ENCODE peak calls at places on chromosomes 4 and X, in nine cellular contexts. B is nephron progenitor cell, H is GM13976, V is pancreas, M is epithelial cell of esophagus, X is transverse colon, D is neural crest cell, J is AG08396, P is endothelial cell. G is an unnamed sample.

GRCh38 chr4:33104190-33104773 is 2384.1 kb downstream of the PCDH7 start:
- DNase-seq in V (no peak), P (no peak), M (peak), J (no peak), D (no peak), H (peak), B (no peak), X (no peak), G (no peak)

GRCh38 chr4:40718571-40718970 is 31.2 kb upstream of the NSUN7 start:
- DNase-seq in B (no peak), J (no peak), M (no peak), H (no peak), P (no peak), D (no peak), V (peak), X (peak), G (no peak)

GRCh38 chr4:155745984-155746383 is 12.8 kb upstream of the GUCY1B1 start:
- DNase-seq in X (no peak), V (no peak), B (no peak), M (peak), J (peak), P (no peak), H (no peak), D (no peak), G (no peak)

GRCh38 chr4:110096406-110096805 is 102.0 kb downstream of the ELOVL6 start:
- DNase-seq in D (no peak), X (no peak), M (no peak), P (no peak), V (no peak), J (no peak), B (no peak), H (no peak), G (no peak)

GRCh38 chr4:15410750-15411149 is 17.1 kb upstream of the C1QTNF7 start:
- DNase-seq in B (no peak), P (no peak), X (no peak), D (no peak), J (no peak), V (no peak), H (no peak), M (no peak), G (no peak)

GRCh38 chrX:12894074-12894691 is 12.2 kb upstream of the TLR8 start:
- DNase-seq in M (peak), B (peak), H (peak), J (peak), P (peak), V (no peak), X (peak), D (peak), G (no peak)

GRCh38 chr4:20428410-20429160 is 176.9 kb downstream of the SLIT2 start:
- DNase-seq in D (no peak), V (no peak), X (no peak), J (peak), P (no peak), H (no peak), B (no peak), M (no peak), G (no peak)

GRCh38 chrX:6782831-6783230 is 247.9 kb upstream of the VCX3A start:
- DNase-seq in M (no peak), V (no peak), D (no peak), J (no peak), P (no peak), B (no peak), X (no peak), H (no peak), G (no peak)

GRCh38 chrX:132041016-132041415 is 17.9 kb downstream of the STK26 start:
- DNase-seq in J (no peak), P (no peak), M (peak), V (no peak), X (no peak), H (no peak), B (no peak), D (no peak), G (no peak)

GRCh38 chr4:188971125-188971524 is 831.9 kb downstream of the TRIML1 start:
- DNase-seq in D (no peak), V (no peak), P (no peak), H (no peak), J (no peak), B (no peak), M (peak), X (no peak), G (no peak)

GRCh38 chrX:30635630-30636029 is 17.6 kb upstream of the GK start:
- DNase-seq in H (peak), D (no peak), B (no peak), M (no peak), X (no peak), V (no peak), J (peak), P (no peak), G (no peak)

GRCh38 chr4:139835006-139835405 is 169.4 kb downstream of the MGST2 start:
- DNase-seq in D (no peak), B (no peak), P (no peak), H (no peak), M (no peak), V (no peak), J (no peak), X (no peak), G (no peak)

GRCh38 chrX:1307626-1308340 is 28.8 kb upstream of the IL3RA start:
- DNase-seq in V (no peak), B (no peak), J (no peak), H (no peak), M (no peak), D (no peak), X (no peak), P (no peak), G (no peak)

GRCh38 chr4:187103351-187103750 is 379.7 kb upstream of the FAT1 start:
- DNase-seq in V (no peak), M (no peak), P (no peak), H (no peak), D (no peak), X (no peak), B (no peak), J (no peak), G (no peak)

GRCh38 chrX:22534643-22535042 is 261.9 kb downstream of the CBLL2 start:
- DNase-seq in B (no peak), J (peak), H (no peak), X (peak), P (no peak), D (no peak), M (peak), V (no peak), G (no peak)

GRCh38 chr4:39544580-39545315 is 17.5 kb upstream of the UGDH start:
- DNase-seq in P (no peak), B (no peak), H (no peak), V (no peak), M (no peak), X (no peak), D (no peak), J (no peak), G (no peak)

GRCh38 chr4:15077969-15078368 is 75.7 kb downstream of the CPEB2 start:
- DNase-seq in X (no peak), V (no peak), P (no peak), H (no peak), B (no peak), J (no peak), D (no peak), M (peak), G (no peak)

GRCh38 chrX:73577368-73577767 is 14.4 kb downstream of the CHIC1 start:
- DNase-seq in V (no peak), H (no peak), X (no peak), M (peak), P (no peak), B (peak), J (peak), D (no peak), G (no peak)

GRCh38 chrX:16589211-16589610 is 60.7 kb upstream of the S100G start:
- DNase-seq in V (no peak), X (no peak), J (peak), D (no peak), B (no peak), H (no peak), M (peak), P (no peak), G (no peak)

GRCh38 chrX:64580035-64580434 is 184.8 kb upstream of the MTMR8 start:
- DNase-seq in J (no peak), V (no peak), M (no peak), X (no peak), P (no peak), B (peak), D (no peak), H (no peak), G (no peak)

GRCh38 chr4:26412381-26413372 is 77.6 kb downstream of the CCKAR start:
- DNase-seq in J (no peak), V (peak), D (no peak), X (peak), M (no peak), P (no peak), B (no peak), H (no peak), G (no peak)

GRCh38 chr4:47217291-47217690 is 185.9 kb downstream of the GABRB1 start:
- DNase-seq in X (no peak), D (no peak), V (no peak), M (peak), B (no peak), J (no peak), H (no peak), P (no peak), G (no peak)

GRCh38 chr4:2095236-2096072 is 36.3 kb downstream of the NAT8L start:
- DNase-seq in M (no peak), V (no peak), J (no peak), H (no peak), B (no peak), D (no peak), X (no peak), P (no peak), G (no peak)

GRCh38 chr4:116070283-116070682 is 956.9 kb upstream of the NDST4 start:
- DNase-seq in M (peak), V (no peak), P (no peak), B (no peak), X (no peak), H (no peak), J (no peak), D (no peak), G (no peak)

GRCh38 chr4:122633211-122633610 is 12.3 kb upstream of the IL21 start:
- DNase-seq in P (no peak), X (no peak), M (no peak), V (no peak), B (no peak), D (no peak), H (no peak), J (no peak), G (no peak)

GRCh38 chrX:155645180-155645579 is 32.4 kb upstream of the TMLHE start:
- DNase-seq in H (no peak), P (no peak), D (no peak), X (no peak), B (no peak), V (no peak), M (no peak), J (no peak), G (no peak)

GRCh38 chr4:128244379-128244778 is 43.2 kb downstream of the PGRMC2 start:
- DNase-seq in J (no peak), H (no peak), B (no peak), D (no peak), M (peak), V (no peak), P (no peak), X (no peak), G (no peak)

GRCh38 chr4:181909368-181909767 is 333.8 kb upstream of the TENM3 start:
- DNase-seq in V (no peak), M (peak), X (no peak), D (no peak), H (no peak), B (no peak), P (no peak), J (no peak), G (no peak)

GRCh38 chrX:45164021-45164621 is 36.6 kb downstream of the DIPK2B start:
- DNase-seq in X (no peak), H (no peak), M (no peak), P (no peak), J (no peak), B (no peak), D (no peak), V (peak), G (no peak)

GRCh38 chrX:8183281-8183680 is 12.2 kb upstream of the VCX2 start:
- DNase-seq in M (no peak), X (no peak), P (no peak), J (no peak), H (no peak), V (no peak), D (no peak), B (no peak), G (no peak)

GRCh38 chr4:141126769-141127168 is 6.5 kb downstream of the RNF150 start:
- DNase-seq in D (no peak), B (no peak), P (no peak), J (no peak), X (no peak), M (no peak), H (no peak), V (no peak), G (no peak)

GRCh38 chrX:124346064-124346876 is at the start of gene SH2D1A:
- DNase-seq in P (no peak), V (no peak), H (no peak), D (no peak), J (no peak), B (no peak), X (no peak), M (no peak), G (no peak)

GRCh38 chrX:155766321-155766720 is 114.8 kb upstream of the VAMP7 start:
- DNase-seq in B (no peak), M (no peak), X (no peak), H (no peak), J (no peak), P (no peak), V (no peak), D (no peak), G (no peak)

GRCh38 chrX:53716328-53717088 is 30.0 kb upstream of the HUWE1 start:
- DNase-seq in D (no peak), J (no peak), V (no peak), B (no peak), X (peak), M (no peak), H (no peak), P (no peak), G (no peak)

GRCh38 chr4:185712350-185713024 is 99.5 kb downstream of the SORBS2 start:
- DNase-seq in V (no peak), P (no peak), X (no peak), J (no peak), D (no peak), H (no peak), M (no peak), B (no peak), G (no peak)

GRCh38 chr4:174040287-174040686 is 243.2 kb downstream of the FBXO8 start:
- DNase-seq in P (no peak), V (no peak), X (no peak), B (no peak), M (no peak), J (no peak), H (no peak), D (no peak), G (no peak)

GRCh38 chrX:49186125-49187027 is at the start of gene PRICKLE3:
- DNase-seq in H (peak), D (peak), X (peak), V (peak), P (peak), B (peak), J (peak), M (peak), G (peak)

GRCh38 chr4:102493794-102494193 is 7.4 kb upstream of the NFKB1 start:
- DNase-seq in V (no peak), X (peak), D (no peak), J (no peak), H (no peak), M (no peak), B (no peak), P (no peak), G (no peak)